ENCODE peak calls at places on chromosomes 5 and 9, in nine cellular contexts. A is fibroblast of lung, R is AG09319, O is H9, T is AG10803, U is GM13976, I is upper lobe of left lung, Q is RWPE1, Y is HFFc6. K is an unnamed sample.

GRCh38 chr9:81125446-81126092 is 563.8 kb downstream of the TLE1 start:
- DNase-seq in A (no peak), R (no peak), O (no peak), T (no peak), U (no peak), I (no peak), Q (peak), Y (no peak), K (no peak)

GRCh38 chr5:141808857-141809256 is 69.4 kb downstream of the PCDH1 start:
- DNase-seq in A (no peak), R (no peak), O (no peak), T (no peak), U (no peak), I (no peak), Q (no peak), Y (no peak), K (no peak)

GRCh38 chr9:117392992-117393391 is 21.9 kb downstream of the ASTN2 start:
- DNase-seq in A (no peak), R (no peak), O (peak), T (no peak), U (no peak), I (no peak), Q (no peak), Y (no peak), K (no peak)

GRCh38 chr5:122130152-122130551 is 806 bp downstream of the ZNF474 start:
- DNase-seq in A (no peak), R (no peak), O (no peak), T (no peak), U (no peak), I (no peak), Q (no peak), Y (no peak), K (no peak)

GRCh38 chr5:131460867-131461572 is 174.0 kb downstream of the RAPGEF6 start:
- DNase-seq in A (no peak), R (no peak), O (no peak), T (no peak), U (no peak), I (no peak), Q (no peak), Y (no peak), K (no peak)

GRCh38 chr9:3920586-3921582 is 379.0 kb downstream of the GLIS3 start:
- DNase-seq in A (no peak), R (no peak), O (no peak), T (no peak), U (no peak), I (no peak), Q (no peak), Y (no peak), K (no peak)

GRCh38 chr5:9126490-9126889 is 419.4 kb downstream of the SEMA5A start:
- DNase-seq in A (peak), R (no peak), O (no peak), T (no peak), U (no peak), I (no peak), Q (no peak), Y (no peak), K (no peak)

GRCh38 chr9:91196103-91196761 is 165.5 kb downstream of the AUH start:
- DNase-seq in A (no peak), R (no peak), O (no peak), T (no peak), U (no peak), I (no peak), Q (no peak), Y (no peak), K (no peak)

DNA sequence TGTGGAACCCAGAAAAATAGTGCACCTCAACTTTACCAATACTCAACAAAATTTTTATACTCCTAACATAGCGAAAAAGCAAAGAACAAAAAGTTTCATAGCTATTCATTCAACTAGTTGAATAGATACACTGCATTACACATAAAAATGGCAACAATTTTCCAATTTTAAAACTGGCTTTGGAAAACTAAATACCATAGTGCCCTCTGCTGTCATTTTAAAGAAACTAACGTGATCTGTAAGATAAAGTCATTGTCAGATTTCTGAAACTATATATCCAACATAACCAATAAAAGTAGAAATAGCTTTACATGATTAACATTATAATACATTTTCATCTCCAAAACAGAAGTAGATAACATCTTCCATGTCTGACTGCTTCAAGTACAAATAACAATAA is 31.6 kb downstream of the DTWD2 start:
- DNase-seq in A (peak), R (no peak), O (no peak), T (peak), U (no peak), I (no peak), Q (peak), Y (peak), K (no peak)
- TF ChIP-seq CTCF in A (peak), R (peak), O (peak), T (peak), U (no peak), I (no peak), Q (peak), Y (peak), K (no peak)

GRCh38 chr5:89262030-89262429 is 379.0 kb upstream of the MEF2C start:
- DNase-seq in A (no peak), R (no peak), O (no peak), T (no peak), U (no peak), I (no peak), Q (no peak), Y (no peak), K (no peak)

GRCh38 chr5:89265511-89266169 is 382.7 kb upstream of the MEF2C start:
- DNase-seq in A (peak), R (no peak), O (no peak), T (peak), U (no peak), I (no peak), Q (no peak), Y (peak), K (no peak)

GRCh38 chr5:89263846-89264245 is 380.9 kb upstream of the MEF2C start:
- DNase-seq in A (no peak), R (no peak), O (no peak), T (no peak), U (no peak), I (no peak), Q (no peak), Y (no peak), K (no peak)

GRCh38 chr5:89255845-89256463 is 373.0 kb upstream of the MEF2C start:
- DNase-seq in A (peak), R (no peak), O (no peak), T (peak), U (no peak), I (no peak), Q (peak), Y (peak), K (no peak)

GRCh38 chr5:89260254-89260653 is 377.3 kb upstream of the MEF2C start:
- DNase-seq in A (peak), R (no peak), O (no peak), T (no peak), U (no peak), I (no peak), Q (no peak), Y (peak), K (peak)
- TF ChIP-seq CTCF in A (no peak), R (no peak), O (no peak), T (no peak), U (no peak), I (no peak), Q (no peak), Y (peak), K (no peak)

DNA sequence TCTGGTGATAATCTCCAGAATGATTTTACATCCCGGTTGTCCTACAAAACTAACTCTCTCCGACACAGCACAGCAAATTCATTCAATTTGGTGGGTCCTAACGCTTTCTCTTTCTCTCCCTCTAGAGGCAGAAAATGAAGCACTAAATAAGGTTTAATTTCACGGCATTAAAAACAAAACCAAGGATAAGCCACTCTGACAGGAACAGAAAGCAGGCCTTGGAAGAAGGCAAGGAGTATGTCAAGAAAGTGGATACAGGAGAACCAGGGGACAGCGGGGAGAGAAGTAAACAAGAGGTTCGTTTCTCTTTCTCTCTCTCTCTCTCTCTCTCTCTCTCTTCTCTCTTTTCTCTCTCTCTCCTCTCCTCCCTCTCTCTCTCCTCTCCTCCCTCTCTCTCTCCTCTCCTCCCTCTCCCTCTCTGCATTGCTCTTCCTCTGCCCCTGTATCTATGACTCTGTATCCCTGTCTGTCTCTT is 49.8 kb downstream of the EBF1 start:
- DNase-seq in A (peak), R (no peak), O (no peak), T (peak), U (no peak), I (no peak), Q (no peak), Y (no peak), K (no peak)
- TF ChIP-seq CTCF in A (peak), R (peak), O (peak), T (peak), U (peak), I (no peak), Q (no peak), Y (peak), K (no peak)

DNA sequence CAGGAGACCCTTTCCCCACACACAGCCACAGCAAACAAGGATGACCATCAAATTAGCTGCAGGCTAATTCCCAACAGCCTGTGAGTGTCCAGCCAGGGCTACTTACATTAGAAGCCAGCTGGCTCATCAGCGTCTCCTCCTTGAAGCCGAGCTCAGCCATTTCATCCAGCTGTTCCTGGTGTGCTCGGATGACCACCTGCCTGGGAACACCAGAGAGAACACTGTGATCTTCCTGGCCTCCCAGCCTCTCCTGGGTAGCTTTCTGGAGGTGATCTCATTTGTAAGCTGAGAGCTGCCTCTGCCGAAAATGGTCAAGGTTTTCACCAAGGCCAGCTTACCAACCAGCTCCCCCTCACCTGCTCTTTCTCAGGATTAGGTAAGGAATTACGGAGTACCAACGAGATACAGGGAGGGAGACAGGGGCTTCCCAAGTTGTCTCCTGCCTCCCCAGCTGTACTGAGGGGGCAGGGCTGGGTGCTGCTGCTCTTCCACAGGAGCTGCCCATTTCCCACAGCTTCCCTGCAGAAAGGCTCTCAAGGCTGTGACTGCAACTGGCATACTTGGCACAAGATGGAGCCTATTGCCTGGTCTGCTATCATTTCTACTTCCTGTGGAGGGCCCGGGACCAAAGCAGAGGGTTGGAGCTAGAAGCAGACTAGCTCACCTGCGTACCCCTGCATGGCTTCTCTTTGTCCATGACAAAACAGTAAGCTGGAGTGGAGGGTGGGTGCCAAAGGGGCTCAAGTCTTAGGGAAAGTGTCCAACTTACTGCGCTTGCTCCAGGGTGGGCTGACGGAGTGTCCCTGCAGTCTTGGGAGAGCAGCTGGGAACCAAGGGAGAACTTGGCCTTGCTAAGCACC is 73.9 kb downstream of the KIF24 start:
- DNase-seq in A (peak), R (no peak), O (no peak), T (peak), U (no peak), I (no peak), Q (no peak), Y (peak), K (no peak)
- TF ChIP-seq CTCF in A (no peak), R (no peak), O (no peak), T (peak), U (no peak), I (no peak), Q (no peak), Y (peak), K (no peak)

DNA sequence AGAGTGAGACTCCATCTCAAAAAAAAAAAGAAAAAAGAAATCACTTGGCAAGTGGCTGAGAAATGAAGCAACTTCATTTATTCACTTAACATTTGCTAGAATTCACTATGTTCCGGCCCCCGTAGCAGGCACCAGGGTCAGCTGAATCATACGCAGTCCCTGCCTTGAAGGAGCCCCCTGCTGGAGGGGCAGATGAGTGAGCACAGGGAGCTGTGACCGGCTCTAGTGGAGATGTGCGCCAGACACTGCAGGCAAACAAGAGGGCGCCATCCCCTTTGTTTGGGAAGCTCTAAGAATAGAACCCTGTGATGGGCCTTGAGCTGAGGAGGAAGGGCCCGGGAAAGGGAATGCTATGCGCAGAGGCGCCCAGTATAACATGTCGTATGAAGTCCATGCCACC is 20.2 kb upstream of the RPL26L1 start:
- DNase-seq in A (peak), R (no peak), O (peak), T (peak), U (no peak), I (no peak), Q (no peak), Y (peak), K (peak)
- TF ChIP-seq CTCF in A (peak), R (peak), O (peak), T (peak), U (no peak), I (no peak), Q (no peak), Y (peak), K (no peak)

GRCh38 chr5:138579517-138579863 is 4.3 kb upstream of the HSPA9 start:
- DNase-seq in A (no peak), R (no peak), O (no peak), T (no peak), U (no peak), I (no peak), Q (no peak), Y (no peak), K (no peak)
- TF ChIP-seq CTCF in A (no peak), R (no peak), O (peak), T (no peak), U (no peak), I (no peak), Q (peak), Y (peak), K (no peak)

GRCh38 chr9:109439378-109440116 is 58.6 kb downstream of the PTPN3 start:
- DNase-seq in A (no peak), R (no peak), O (no peak), T (no peak), U (no peak), I (no peak), Q (no peak), Y (no peak), K (no peak)

GRCh38 chr9:109440797-109441287 is 57.3 kb downstream of the PTPN3 start:
- DNase-seq in A (peak), R (peak), O (peak), T (peak), U (peak), I (no peak), Q (peak), Y (peak), K (peak)

GRCh38 chr9:109440117-109440515 is 58.0 kb downstream of the PTPN3 start:
- DNase-seq in A (no peak), R (no peak), O (no peak), T (no peak), U (no peak), I (no peak), Q (no peak), Y (no peak), K (no peak)

GRCh38 chr9:109442716-109443115 is 55.4 kb downstream of the PTPN3 start:
- DNase-seq in A (no peak), R (no peak), O (no peak), T (no peak), U (no peak), I (no peak), Q (peak), Y (no peak), K (no peak)

DNA sequence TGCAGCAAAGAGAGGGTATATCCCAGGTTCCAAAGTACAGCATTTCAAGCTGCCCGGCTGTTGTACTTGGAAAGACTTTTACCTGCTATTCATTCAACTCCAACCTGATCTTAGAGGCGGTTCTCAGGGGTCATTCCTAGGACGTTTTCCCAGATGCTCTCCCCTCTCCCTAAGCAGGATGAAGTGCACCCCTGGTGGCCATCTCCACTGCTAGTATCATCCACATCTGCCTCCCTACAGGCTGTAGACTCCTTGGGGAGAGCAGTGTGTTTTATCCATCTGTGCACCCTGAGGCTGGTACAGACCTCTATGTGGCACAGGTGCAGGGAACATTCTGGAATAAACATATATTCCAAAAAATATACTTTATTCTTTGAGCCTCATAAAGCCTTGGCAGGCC is 56.8 kb downstream of the PTPN3 start:
- DNase-seq in A (no peak), R (no peak), O (peak), T (no peak), U (no peak), I (no peak), Q (no peak), Y (no peak), K (no peak)
- TF ChIP-seq CTCF in A (peak), R (peak), O (peak), T (peak), U (no peak), I (no peak), Q (no peak), Y (no peak), K (peak)

DNA sequence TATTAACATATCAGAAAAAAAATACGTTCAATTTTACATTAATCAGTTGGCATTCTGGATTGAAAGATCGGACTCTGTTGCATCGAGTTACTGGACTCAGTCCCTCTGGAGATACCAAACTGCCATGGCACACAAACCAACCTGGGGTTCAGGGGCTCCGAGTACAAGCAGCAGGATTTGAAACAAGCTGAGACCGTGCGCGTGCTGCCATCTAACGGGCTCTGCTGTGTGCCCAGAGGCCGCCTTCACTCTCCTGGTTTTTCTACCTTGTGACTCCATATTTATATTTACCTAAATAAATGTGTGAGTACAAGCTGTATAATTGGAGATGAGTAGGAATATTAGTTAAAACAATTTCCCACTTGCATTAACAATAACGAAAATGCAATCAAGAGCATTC is 48.2 kb downstream of the ANXA1 start:
- DNase-seq in A (peak), R (no peak), O (peak), T (no peak), U (no peak), I (no peak), Q (no peak), Y (no peak), K (peak)
- TF ChIP-seq CTCF in A (peak), R (peak), O (peak), T (peak), U (no peak), I (no peak), Q (no peak), Y (no peak), K (no peak)

GRCh38 chr5:159103086-159103485 is 3.4 kb upstream of the EBF1 start:
- DNase-seq in A (no peak), R (no peak), O (no peak), T (no peak), U (no peak), I (no peak), Q (no peak), Y (no peak), K (no peak)

GRCh38 chr5:159102294-159102934 is 2.7 kb upstream of the EBF1 start:
- DNase-seq in A (no peak), R (no peak), O (no peak), T (peak), U (no peak), I (no peak), Q (no peak), Y (no peak), K (no peak)

GRCh38 chr5:159105318-159106053 is 5.8 kb upstream of the EBF1 start:
- DNase-seq in A (no peak), R (no peak), O (peak), T (no peak), U (peak), I (peak), Q (no peak), Y (no peak), K (no peak)

GRCh38 chr5:159104759-159105317 is 5.1 kb upstream of the EBF1 start:
- DNase-seq in A (no peak), R (no peak), O (no peak), T (no peak), U (peak), I (no peak), Q (no peak), Y (no peak), K (no peak)

DNA sequence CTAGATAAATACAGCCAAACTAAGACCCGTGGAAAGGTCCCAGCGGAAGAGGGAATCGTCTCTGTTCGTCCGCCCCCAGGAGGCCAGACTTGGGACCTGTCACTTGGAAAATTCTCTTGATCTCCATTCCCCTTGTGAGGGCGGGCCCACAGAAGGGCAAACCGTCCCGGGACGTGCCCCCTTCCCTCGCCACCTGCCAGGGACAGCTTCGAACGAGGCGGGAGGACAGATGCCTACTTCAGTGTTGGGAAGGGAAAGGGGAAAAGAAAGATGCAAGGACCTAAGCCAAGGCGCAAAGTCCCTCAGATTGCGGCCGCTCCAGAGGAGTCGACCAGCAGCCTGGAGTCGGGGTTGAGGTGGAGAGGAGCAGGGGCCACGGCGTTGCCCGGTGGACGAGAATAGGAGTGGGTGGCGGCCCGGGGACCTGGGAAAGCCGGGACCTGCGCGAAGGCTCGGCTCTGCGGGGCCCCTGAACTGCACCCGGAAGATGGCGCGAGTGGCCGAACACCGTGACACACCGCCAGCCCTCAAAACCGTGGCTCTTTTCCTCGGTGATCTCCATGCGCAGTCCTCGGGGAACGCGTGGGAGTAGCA is 4.4 kb upstream of the EBF1 start:
- DNase-seq in A (peak), R (no peak), O (peak), T (peak), U (peak), I (peak), Q (no peak), Y (no peak), K (no peak)
- TF ChIP-seq CTCF in A (peak), R (peak), O (peak), T (peak), U (peak), I (no peak), Q (no peak), Y (peak), K (no peak)

GRCh38 chr5:83608122-83608521 is 112.5 kb downstream of the HAPLN1 start:
- DNase-seq in A (peak), R (no peak), O (peak), T (peak), U (peak), I (no peak), Q (peak), Y (peak), K (peak)
- TF ChIP-seq CTCF in A (peak), R (peak), O (peak), T (peak), U (peak), I (no peak), Q (peak), Y (peak), K (peak)